ENCODE peak calls at places on chromosomes 6 and 20, in six cellular contexts. One of them, this sample, is unnamed.
A peak's percentile ranks its signal among the peaks of the same experiment; 100 is the strongest.

GRCh38 chr6:154613137-154613676 is 102.7 kb upstream of the CNKSR3 start:
- DNase-seq in CD4-positive, alpha-beta memory T cell: no peak
- DNase-seq in transverse colon: no peak
- DNase-seq in aorta: no peak
- DNase-seq in uterus: peak; percentile 52
- DNase-seq in cardiac muscle cell: no peak
- DNase-seq in this sample: no peak

GRCh38 chr6:37648465-37649330 is 49.0 kb downstream of the MDGA1 start:
- DNase-seq in uterus: no peak
- DNase-seq in transverse colon: no peak
- DNase-seq in CD4-positive, alpha-beta memory T cell: peak; percentile 34
- DNase-seq in cardiac muscle cell: peak; percentile 33
- DNase-seq in aorta: no peak
- DNase-seq in this sample: peak; percentile 93

GRCh38 chr20:57400821-57401564 is 9.8 kb downstream of the RBM38 start:
- DNase-seq in CD4-positive, alpha-beta memory T cell: no peak
- DNase-seq in cardiac muscle cell: no peak
- DNase-seq in transverse colon: no peak
- DNase-seq in aorta: no peak
- DNase-seq in uterus: no peak
- DNase-seq in this sample: no peak

GRCh38 chr20:43798591-43799149 is 71.9 kb upstream of the GTSF1L start:
- DNase-seq in transverse colon: no peak
- DNase-seq in cardiac muscle cell: no peak
- DNase-seq in aorta: no peak
- DNase-seq in CD4-positive, alpha-beta memory T cell: no peak
- DNase-seq in uterus: no peak
- DNase-seq in this sample: no peak

GRCh38 chr6:113825776-113826175 is 31.4 kb upstream of the MARCKS start:
- DNase-seq in uterus: peak; percentile 42
- DNase-seq in cardiac muscle cell: no peak
- DNase-seq in transverse colon: peak; percentile 77
- DNase-seq in CD4-positive, alpha-beta memory T cell: no peak
- DNase-seq in aorta: peak; percentile 85
- DNase-seq in this sample: no peak

GRCh38 chr6:22598386-22598785 is 29.0 kb downstream of the HDGFL1 start:
- DNase-seq in cardiac muscle cell: no peak
- DNase-seq in aorta: no peak
- DNase-seq in uterus: no peak
- DNase-seq in transverse colon: no peak
- DNase-seq in CD4-positive, alpha-beta memory T cell: no peak
- DNase-seq in this sample: no peak

GRCh38 chr6:53067307-53067706 is 2.1 kb downstream of the FBXO9 start:
- DNase-seq in aorta: no peak
- DNase-seq in cardiac muscle cell: no peak
- DNase-seq in transverse colon: no peak
- DNase-seq in CD4-positive, alpha-beta memory T cell: no peak
- DNase-seq in uterus: no peak
- DNase-seq in this sample: no peak

GRCh38 chr6:364609-365540 is 26.7 kb upstream of the IRF4 start:
- DNase-seq in aorta: peak; percentile 30
- DNase-seq in CD4-positive, alpha-beta memory T cell: no peak
- DNase-seq in uterus: no peak
- DNase-seq in transverse colon: no peak
- DNase-seq in cardiac muscle cell: no peak
- DNase-seq in this sample: no peak

GRCh38 chr6:158684311-158684710 is 34.5 kb downstream of the SYTL3 start:
- DNase-seq in CD4-positive, alpha-beta memory T cell: no peak
- DNase-seq in aorta: no peak
- DNase-seq in cardiac muscle cell: no peak
- DNase-seq in uterus: no peak
- DNase-seq in transverse colon: no peak
- DNase-seq in this sample: no peak

GRCh38 chr6:160428069-160428430 is 79.9 kb downstream of the SLC22A3 start:
- DNase-seq in cardiac muscle cell: no peak
- DNase-seq in uterus: peak; percentile 51
- DNase-seq in aorta: peak; percentile 63
- DNase-seq in CD4-positive, alpha-beta memory T cell: no peak
- DNase-seq in transverse colon: no peak
- DNase-seq in this sample: no peak

GRCh38 chr6:131183427-131184095 is 48.3 kb downstream of the AKAP7 start:
- DNase-seq in transverse colon: no peak
- DNase-seq in aorta: no peak
- DNase-seq in CD4-positive, alpha-beta memory T cell: no peak
- DNase-seq in uterus: no peak
- DNase-seq in cardiac muscle cell: no peak
- DNase-seq in this sample: no peak

GRCh38 chr6:30740993-30741784 is 1.3 kb downstream of the FLOT1 start:
- DNase-seq in aorta: no peak
- DNase-seq in CD4-positive, alpha-beta memory T cell: no peak
- DNase-seq in uterus: no peak
- DNase-seq in cardiac muscle cell: no peak
- DNase-seq in transverse colon: no peak
- DNase-seq in this sample: no peak

GRCh38 chr6:134683783-134684765 is 265.8 kb downstream of the ALDH8A1 start:
- DNase-seq in uterus: no peak
- DNase-seq in CD4-positive, alpha-beta memory T cell: no peak
- DNase-seq in aorta: no peak
- DNase-seq in transverse colon: no peak
- DNase-seq in cardiac muscle cell: no peak
- DNase-seq in this sample: no peak

GRCh38 chr6:67016921-67017460 is 1310.0 kb upstream of the EYS start:
- DNase-seq in CD4-positive, alpha-beta memory T cell: no peak
- DNase-seq in transverse colon: no peak
- DNase-seq in aorta: no peak
- DNase-seq in cardiac muscle cell: no peak
- DNase-seq in uterus: no peak
- DNase-seq in this sample: no peak

GRCh38 chr20:6489361-6490154 is 277.9 kb upstream of the BMP2 start:
- DNase-seq in transverse colon: no peak
- DNase-seq in uterus: no peak
- DNase-seq in CD4-positive, alpha-beta memory T cell: no peak
- DNase-seq in aorta: no peak
- DNase-seq in cardiac muscle cell: no peak
- DNase-seq in this sample: no peak

GRCh38 chr6:29071831-29072723 is 15.0 kb downstream of the OR2B3 start:
- DNase-seq in uterus: no peak
- DNase-seq in aorta: no peak
- DNase-seq in transverse colon: peak; percentile 8
- DNase-seq in CD4-positive, alpha-beta memory T cell: no peak
- DNase-seq in cardiac muscle cell: peak; percentile 53
- DNase-seq in this sample: peak; percentile 54

GRCh38 chr6:157603971-157604370 is 219.1 kb upstream of the SNX9 start:
- DNase-seq in cardiac muscle cell: no peak
- DNase-seq in uterus: peak; percentile 9
- DNase-seq in CD4-positive, alpha-beta memory T cell: no peak
- DNase-seq in aorta: no peak
- DNase-seq in transverse colon: no peak
- DNase-seq in this sample: no peak

GRCh38 chr6:35287671-35288396 is 9.8 kb upstream of the DEF6 start:
- DNase-seq in uterus: no peak
- DNase-seq in CD4-positive, alpha-beta memory T cell: no peak
- DNase-seq in transverse colon: no peak
- DNase-seq in cardiac muscle cell: no peak
- DNase-seq in aorta: no peak
- DNase-seq in this sample: no peak

GRCh38 chr6:96942676-96943075 is 18.1 kb downstream of the KLHL32 start:
- DNase-seq in cardiac muscle cell: no peak
- DNase-seq in uterus: no peak
- DNase-seq in CD4-positive, alpha-beta memory T cell: no peak
- DNase-seq in transverse colon: no peak
- DNase-seq in aorta: no peak
- DNase-seq in this sample: no peak

GRCh38 chr6:168120390-168121307 is 41.6 kb upstream of the FRMD1 start:
- DNase-seq in transverse colon: no peak
- DNase-seq in uterus: no peak
- DNase-seq in aorta: no peak
- DNase-seq in CD4-positive, alpha-beta memory T cell: no peak
- DNase-seq in cardiac muscle cell: no peak
- DNase-seq in this sample: no peak

GRCh38 chr6:53887318-53887717 is 92.5 kb downstream of the LRRC1 start:
- DNase-seq in cardiac muscle cell: no peak
- DNase-seq in uterus: no peak
- DNase-seq in aorta: no peak
- DNase-seq in transverse colon: no peak
- DNase-seq in CD4-positive, alpha-beta memory T cell: no peak
- DNase-seq in this sample: no peak

GRCh38 chr20:45117581-45117980 is 2.6 kb upstream of the WFDC5 start:
- DNase-seq in uterus: no peak
- DNase-seq in cardiac muscle cell: no peak
- DNase-seq in aorta: no peak
- DNase-seq in CD4-positive, alpha-beta memory T cell: no peak
- DNase-seq in transverse colon: peak; percentile 60
- DNase-seq in this sample: no peak

GRCh38 chr6:24861934-24862333 is 63.2 kb upstream of the ARMH2 start:
- DNase-seq in CD4-positive, alpha-beta memory T cell: no peak
- DNase-seq in aorta: no peak
- DNase-seq in cardiac muscle cell: no peak
- DNase-seq in uterus: no peak
- DNase-seq in transverse colon: no peak
- DNase-seq in this sample: no peak

GRCh38 chr6:39576556-39577303 is 148.5 kb downstream of the KIF6 start:
- DNase-seq in cardiac muscle cell: no peak
- DNase-seq in transverse colon: no peak
- DNase-seq in uterus: no peak
- DNase-seq in CD4-positive, alpha-beta memory T cell: no peak
- DNase-seq in aorta: no peak
- DNase-seq in this sample: no peak

GRCh38 chr20:47585087-47585747 is 83.5 kb downstream of the NCOA3 start:
- DNase-seq in uterus: no peak
- DNase-seq in CD4-positive, alpha-beta memory T cell: no peak
- DNase-seq in cardiac muscle cell: no peak
- DNase-seq in transverse colon: no peak
- DNase-seq in aorta: peak; percentile 62
- DNase-seq in this sample: no peak

GRCh38 chr20:19750907-19751636 is 7.0 kb upstream of the RIN2 start:
- DNase-seq in uterus: no peak
- DNase-seq in cardiac muscle cell: peak; percentile 28
- DNase-seq in transverse colon: peak; percentile 32
- DNase-seq in aorta: no peak
- DNase-seq in CD4-positive, alpha-beta memory T cell: no peak
- DNase-seq in this sample: no peak

GRCh38 chr6:109454483-109455160 is 950 bp downstream of the MICAL1 start:
- DNase-seq in cardiac muscle cell: no peak
- DNase-seq in uterus: no peak
- DNase-seq in aorta: peak; percentile 84
- DNase-seq in CD4-positive, alpha-beta memory T cell: peak; percentile 85
- DNase-seq in transverse colon: peak; percentile 76
- DNase-seq in this sample: no peak

GRCh38 chr6:39887692-39888450 is 46.4 kb downstream of the MOCS1 start:
- DNase-seq in uterus: peak; percentile 86
- DNase-seq in aorta: peak; percentile 95
- DNase-seq in cardiac muscle cell: peak; percentile 28
- DNase-seq in transverse colon: peak; percentile 38
- DNase-seq in CD4-positive, alpha-beta memory T cell: no peak
- DNase-seq in this sample: no peak

GRCh38 chr6:26366504-26366903 is 1.5 kb downstream of the BTN3A2 start:
- DNase-seq in transverse colon: no peak
- DNase-seq in uterus: no peak
- DNase-seq in cardiac muscle cell: no peak
- DNase-seq in CD4-positive, alpha-beta memory T cell: no peak
- DNase-seq in aorta: no peak
- DNase-seq in this sample: no peak

GRCh38 chr6:167130008-167130677 is 7.2 kb downstream of the CCR6 start:
- DNase-seq in aorta: no peak
- DNase-seq in uterus: no peak
- DNase-seq in cardiac muscle cell: no peak
- DNase-seq in transverse colon: no peak
- DNase-seq in CD4-positive, alpha-beta memory T cell: no peak
- DNase-seq in this sample: no peak

GRCh38 chr6:150290429-150290828 is 78.4 kb upstream of the IYD start:
- DNase-seq in cardiac muscle cell: no peak
- DNase-seq in aorta: no peak
- DNase-seq in transverse colon: no peak
- DNase-seq in CD4-positive, alpha-beta memory T cell: no peak
- DNase-seq in uterus: no peak
- DNase-seq in this sample: no peak
- H3K27ac ChIP-seq in cardiac muscle cell: no peak overlapping the region
- H3K27ac ChIP-seq in aorta: no peak overlapping the region
- H3K27ac ChIP-seq in transverse colon: no peak overlapping the region
- H3K27ac ChIP-seq in CD4-positive, alpha-beta memory T cell: no peak overlapping the region
- H3K27ac ChIP-seq in uterus: no peak overlapping the region
- H3K27ac ChIP-seq in this sample: no peak overlapping the region

DNA sequence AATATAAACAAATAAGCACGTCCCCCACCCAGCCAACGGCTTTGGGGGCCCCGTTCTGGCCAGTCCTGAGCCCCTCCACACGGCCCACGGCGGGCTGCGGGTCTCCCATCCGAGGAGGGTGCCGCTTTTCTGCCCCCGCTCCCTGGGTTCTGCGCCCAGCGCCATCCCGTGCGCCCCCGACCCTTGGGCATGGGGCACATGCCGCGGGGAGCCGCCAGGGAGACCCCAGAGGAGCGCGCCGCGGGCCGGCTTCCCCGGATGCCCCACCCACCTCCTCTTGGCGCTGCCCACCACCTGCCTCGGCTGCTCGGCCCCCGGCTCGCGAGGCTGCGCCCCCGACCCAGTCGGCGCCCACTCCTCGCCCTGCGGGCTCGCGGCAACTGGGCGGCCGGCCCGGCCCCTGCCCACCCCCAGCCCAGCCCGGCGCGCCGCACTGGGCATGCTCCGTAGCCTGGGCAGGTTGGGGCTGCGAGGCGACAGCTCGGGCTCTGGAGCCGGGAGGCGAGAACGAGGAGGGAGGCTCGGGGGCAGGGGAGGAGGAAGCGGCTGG is 580 bp upstream of the PLCB4 start:
- DNase-seq in cardiac muscle cell: peak; percentile 87
- DNase-seq in transverse colon: peak; percentile 36
- DNase-seq in CD4-positive, alpha-beta memory T cell: no peak
- DNase-seq in uterus: no peak
- DNase-seq in aorta: peak; percentile 57
- DNase-seq in this sample: no peak
- H3K4me3 ChIP-seq in cardiac muscle cell: peak overlapping the region; percentile 96
- H3K4me3 ChIP-seq in transverse colon: peak overlapping the region; percentile 85
- H3K4me3 ChIP-seq in CD4-positive, alpha-beta memory T cell: no peak overlapping the region
- H3K4me3 ChIP-seq in uterus: peak overlapping the region; percentile 37
- H3K4me3 ChIP-seq in aorta: peak overlapping the region; percentile 80
- H3K4me3 ChIP-seq in this sample: peak overlapping the region; percentile 92

DNA sequence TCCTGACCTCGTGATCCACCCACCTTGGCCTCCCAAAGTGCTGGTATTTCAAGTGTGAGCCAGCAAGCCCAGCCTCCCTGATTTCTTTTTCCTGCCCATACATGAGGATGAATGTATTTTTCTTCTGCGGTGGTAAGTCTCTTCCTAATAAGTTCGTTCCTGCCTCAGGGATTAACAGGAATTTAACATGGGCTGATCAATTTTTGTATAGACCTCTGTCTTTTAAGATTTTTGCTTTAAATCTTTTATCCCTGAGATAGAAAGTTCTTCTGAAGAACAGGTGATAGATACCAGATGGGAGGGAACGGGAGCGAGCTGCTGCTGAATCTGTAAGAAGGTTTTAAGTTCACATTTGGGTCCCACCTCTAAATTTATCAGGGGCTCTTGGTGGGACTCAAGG is 7.0 kb upstream of the ZNFX1 start:
- DNase-seq in CD4-positive, alpha-beta memory T cell: no peak
- DNase-seq in uterus: no peak
- DNase-seq in transverse colon: no peak
- DNase-seq in cardiac muscle cell: no peak
- DNase-seq in aorta: no peak
- DNase-seq in this sample: no peak
- H3K9me3 ChIP-seq in CD4-positive, alpha-beta memory T cell: peaks cover 31% of the 10 kb centered on the region
- H3K9me3 ChIP-seq in uterus: no peaks in the 10 kb centered on the region
- H3K9me3 ChIP-seq in transverse colon: peaks cover 44% of the 10 kb centered on the region
- H3K9me3 ChIP-seq in cardiac muscle cell: no peaks in the 10 kb centered on the region
- H3K9me3 ChIP-seq in aorta: peaks cover 14% of the 10 kb centered on the region
- H3K9me3 ChIP-seq in this sample: no peaks in the 10 kb centered on the region

GRCh38 chr6:4356899-4357659 is 221.7 kb upstream of the ECI2 start:
- DNase-seq in cardiac muscle cell: no peak
- DNase-seq in aorta: no peak
- DNase-seq in transverse colon: no peak
- DNase-seq in uterus: no peak
- DNase-seq in CD4-positive, alpha-beta memory T cell: no peak
- DNase-seq in this sample: no peak
- H3K27ac ChIP-seq in cardiac muscle cell: no peak overlapping the region
- H3K27ac ChIP-seq in aorta: no peak overlapping the region
- H3K27ac ChIP-seq in transverse colon: no peak overlapping the region
- H3K27ac ChIP-seq in uterus: no peak overlapping the region
- H3K27ac ChIP-seq in CD4-positive, alpha-beta memory T cell: no peak overlapping the region
- H3K27ac ChIP-seq in this sample: no peak overlapping the region